ENCODE peak calls at places on chromosomes 6 and 20, in eight cellular contexts. U is body of pancreas, Q is endothelial cell of umbilical vein, E is Peyer's patch, S is breast epithelium, C is transverse colon, B is NB4, Y is testis. F is an unnamed sample.
A peak's percentile ranks its signal among the peaks of the same experiment; 100 is the strongest.

GRCh38 chr6:148954934-148955915 is 208.4 kb downstream of the UST start:
- DNase-seq in Q (no peak), S (no peak), C (no peak), U (no peak), Y (peak; percentile 22), E (no peak), B (no peak), F (no peak)

GRCh38 chr6:89273816-89274215 is 41.3 kb downstream of the GABRR2 start:
- DNase-seq in Q (no peak), S (no peak), E (no peak), C (no peak), B (no peak), Y (peak; percentile 70), U (no peak), F (no peak)

GRCh38 chr6:113570651-113571050 is 286.5 kb upstream of the MARCKS start:
- DNase-seq in Q (peak; percentile 23), C (no peak), S (no peak), B (no peak), E (no peak), U (no peak), Y (no peak), F (no peak)

GRCh38 chr6:18326980-18327379 is 60.2 kb upstream of the RNF144B start:
- DNase-seq in C (no peak), Q (no peak), S (no peak), Y (no peak), U (no peak), B (no peak), E (no peak), F (peak; percentile 36)

GRCh38 chr6:71289039-71289801 is 609 bp downstream of the OGFRL1 start:
- DNase-seq in Q (peak; percentile 25), U (peak; percentile 31), S (no peak), E (peak; percentile 58), B (peak; percentile 58), Y (peak; percentile 43), C (peak; percentile 20), F (peak; percentile 14)

GRCh38 chr6:43271103-43271815 is 26.8 kb upstream of the SLC22A7 start:
- DNase-seq in S (no peak), Y (no peak), C (no peak), Q (no peak), E (peak; percentile 66), U (no peak), B (no peak), F (no peak)

GRCh38 chr6:63899550-63899949 is 263.9 kb downstream of the PHF3 start:
- DNase-seq in E (no peak), C (no peak), S (peak; percentile 18), Q (no peak), Y (no peak), B (no peak), U (no peak), F (peak; percentile 28)

GRCh38 chr6:37056439-37057127 is 51.1 kb downstream of the FGD2 start:
- DNase-seq in Y (no peak), U (no peak), B (no peak), S (peak; percentile 86), E (no peak), Q (no peak), C (no peak), F (peak; percentile 86)

GRCh38 chr6:63272397-63272796 is 47.4 kb downstream of the LGSN start:
- DNase-seq in Y (no peak), Q (peak; percentile 2), E (no peak), S (no peak), B (peak; percentile 60), U (no peak), C (no peak), F (no peak)

GRCh38 chr6:103995571-103995970 is 864.1 kb downstream of the HACE1 start:
- DNase-seq in Q (no peak), U (no peak), S (no peak), C (no peak), E (no peak), Y (no peak), B (no peak), F (no peak)

GRCh38 chr6:152232494-152233151 is 404.5 kb downstream of the SYNE1 start:
- DNase-seq in Q (peak; percentile 89), Y (no peak), B (peak; percentile 7), S (no peak), E (no peak), C (no peak), U (no peak), F (no peak)

GRCh38 chr6:24766685-24767462 is 7.9 kb upstream of the GMNN start:
- DNase-seq in U (no peak), C (no peak), Y (no peak), Q (peak; percentile 44), E (no peak), B (peak; percentile 55), S (no peak), F (no peak)

GRCh38 chr6:79646006-79646405 is 14.9 kb downstream of the SH3BGRL2 start:
- DNase-seq in B (peak; percentile 25), Q (no peak), S (no peak), Y (no peak), E (no peak), C (no peak), U (no peak), F (no peak)

GRCh38 chr20:50038574-50038991 is 55.8 kb downstream of the SNAI1 start:
- DNase-seq in S (no peak), C (no peak), B (no peak), E (no peak), Q (no peak), U (no peak), Y (no peak), F (no peak)

GRCh38 chr6:10460096-10460495 is 45.2 kb upstream of the TFAP2A start:
- DNase-seq in Q (no peak), B (peak; percentile 23), C (no peak), E (no peak), Y (no peak), U (no peak), S (no peak), F (no peak)

GRCh38 chr6:157761926-157762325 is 61.1 kb upstream of the SNX9 start:
- DNase-seq in Q (no peak), U (no peak), Y (no peak), E (no peak), C (no peak), S (no peak), B (no peak), F (no peak)
- TF ChIP-seq POLR2A in Q (no peak), U (no peak), Y (no peak), E (no peak), C (no peak), S (no peak), B (no peak), F (no peak)

GRCh38 chr20:64027981-64028685 is 7.8 kb upstream of the C20orf204 start:
- DNase-seq in Q (no peak), S (no peak), C (peak; percentile 33), B (no peak), Y (no peak), E (no peak), U (no peak), F (no peak)
- TF ChIP-seq POLR2A in Q (no peak), S (no peak), C (no peak), B (no peak), Y (no peak), E (no peak), U (no peak), F (no peak)

DNA sequence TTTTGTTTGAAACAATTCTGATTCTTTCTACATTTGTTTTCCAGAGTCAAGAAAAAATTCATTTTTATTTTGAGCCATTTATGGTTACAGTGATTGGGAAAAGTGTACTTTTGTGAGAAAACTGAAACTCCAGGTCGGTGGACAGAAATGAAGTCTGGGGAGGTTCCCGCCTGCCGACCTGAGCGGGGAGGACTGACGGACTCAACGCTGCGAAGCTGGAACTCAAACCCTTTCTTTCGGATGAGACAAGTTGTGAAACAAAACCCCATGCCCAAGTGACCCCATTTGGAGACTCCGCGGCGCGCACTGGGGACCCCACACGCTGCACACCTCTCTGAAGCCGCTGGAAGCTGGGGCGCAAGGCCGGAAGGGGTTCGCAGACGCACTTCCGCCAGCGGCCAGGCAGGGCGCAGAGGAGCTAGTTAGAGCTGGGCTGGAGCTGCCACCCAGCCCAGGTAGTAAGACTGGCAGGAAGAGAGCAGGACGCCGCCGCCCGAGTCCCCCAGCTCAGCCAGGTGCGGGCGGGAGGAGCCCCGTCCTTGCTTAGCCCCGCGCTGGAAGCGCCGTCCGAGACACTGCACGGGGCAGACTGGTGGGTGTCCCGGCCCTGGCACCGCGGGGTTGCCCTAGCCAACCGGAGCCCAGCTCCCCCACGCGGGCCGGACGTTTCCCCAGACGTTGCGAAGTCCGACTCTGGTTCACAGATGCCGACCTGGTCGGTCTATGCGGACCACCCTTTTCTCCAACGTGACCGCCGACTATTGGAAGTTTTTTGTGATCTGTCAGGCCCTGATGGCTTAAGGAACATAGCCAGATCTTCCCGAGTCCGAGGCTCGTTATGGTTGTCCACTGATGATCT is 19.8 kb upstream of the ZSCAN16 start:
- DNase-seq in B (peak; percentile 93), Q (peak; percentile 72), U (peak; percentile 85), Y (peak; percentile 88), S (peak; percentile 71), C (peak; percentile 88), E (peak; percentile 95), F (peak; percentile 75)
- TF ChIP-seq POLR2A in B (peak; percentile 94), Q (peak; percentile 75), U (peak; percentile 86), Y (peak; percentile 19), S (peak; percentile 47), C (peak; percentile 73), E (peak; percentile 66), F (peak; percentile 66)

GRCh38 chr6:29886686-29887085 is 55.6 kb upstream of the HLA-A start:
- DNase-seq in B (no peak), S (no peak), E (no peak), Y (no peak), U (no peak), Q (no peak), C (no peak), F (no peak)

GRCh38 chr6:29884261-29884660 is 56.6 kb downstream of the HLA-G start:
- DNase-seq in Q (no peak), U (no peak), E (no peak), B (no peak), Y (no peak), S (no peak), C (no peak), F (no peak)

GRCh38 chr6:29892696-29893095 is 49.6 kb upstream of the HLA-A start:
- DNase-seq in E (no peak), Y (no peak), Q (no peak), C (no peak), B (no peak), U (no peak), S (no peak), F (no peak)

GRCh38 chr6:29887330-29887818 is 55.0 kb upstream of the HLA-A start:
- DNase-seq in E (peak; percentile 87), Q (no peak), C (peak; percentile 74), Y (peak; percentile 19), S (no peak), U (peak; percentile 55), B (no peak), F (peak; percentile 8)

DNA sequence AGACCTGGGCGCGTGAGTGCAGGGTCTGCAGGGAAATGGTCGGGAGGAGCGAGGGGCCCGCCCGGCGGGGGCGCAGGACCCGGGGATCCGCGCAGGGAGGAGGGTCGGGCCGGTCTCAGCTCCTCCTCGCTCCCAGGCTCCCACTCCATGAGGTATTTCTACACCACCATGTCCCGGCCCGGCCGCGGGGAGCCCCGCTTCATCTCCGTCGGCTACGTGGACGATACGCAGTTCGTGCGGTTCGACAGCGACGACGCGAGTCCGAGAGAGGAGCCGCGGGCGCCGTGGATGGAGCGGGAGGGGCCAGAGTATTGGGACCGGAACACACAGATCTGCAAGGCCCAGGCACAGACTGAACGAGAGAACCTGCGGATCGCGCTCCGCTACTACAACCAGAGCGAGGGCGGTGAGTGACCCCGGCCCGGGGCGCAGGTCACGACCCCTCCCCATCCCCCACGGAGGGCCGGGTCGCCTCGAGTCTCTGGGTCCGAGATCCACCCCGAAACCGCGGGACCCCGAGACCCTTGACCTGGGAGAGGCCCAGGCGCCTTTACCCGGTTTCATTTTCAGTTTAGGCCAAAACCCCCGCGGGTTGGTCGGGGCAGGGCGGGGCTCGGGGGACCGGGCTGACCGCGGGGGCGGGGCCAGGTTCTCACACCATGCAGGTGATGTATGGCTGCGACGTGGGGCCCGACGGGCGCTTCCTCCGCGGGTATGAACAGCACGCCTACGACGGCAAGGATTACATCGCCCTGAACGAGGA is 54.3 kb upstream of the HLA-A start:
- DNase-seq in B (peak; percentile 17), E (peak; percentile 97), C (peak; percentile 94), U (peak; percentile 86), Q (peak; percentile 10), S (no peak), Y (peak; percentile 53), F (peak; percentile 42)
- TF ChIP-seq POLR2A in B (no peak), E (no peak), C (peak; percentile 9), U (peak; percentile 48), Q (no peak), S (no peak), Y (no peak), F (no peak)